ENCODE peak calls at places on chromosomes 7 and 10, in four cellular contexts. O is GM23248, Z is HCEC 1CT, B is fibroblast of the conjunctiva. D is an unnamed sample.

GRCh38 chr10:129853236-129853946 is 110.7 kb downstream of the EBF3 start:
- DNase-seq in O (peak), Z (no peak), B (no peak), D (no peak)

GRCh38 chr7:94055963-94056362 is 51.8 kb upstream of the BET1 start:
- DNase-seq in O (peak), Z (peak), B (no peak), D (no peak)

GRCh38 chr10:10489765-10490164 is 527.9 kb upstream of the CELF2 start:
- DNase-seq in O (peak), Z (peak), B (no peak), D (no peak)

GRCh38 chr7:11127112-11127785 is 153.6 kb downstream of the PHF14 start:
- DNase-seq in O (peak), Z (no peak), B (no peak), D (no peak)

GRCh38 chr7:32659853-32660252 is 164.6 kb downstream of the AVL9 start:
- DNase-seq in O (no peak), Z (no peak), B (no peak), D (no peak)

GRCh38 chr10:86536294-86536861 is 14.8 kb upstream of the WAPL start:
- DNase-seq in O (no peak), Z (no peak), B (no peak), D (no peak)

GRCh38 chr10:80660736-80661135 is 123.0 kb downstream of the SH2D4B start:
- DNase-seq in O (no peak), Z (no peak), B (no peak), D (no peak)

GRCh38 chr7:29970158-29970557 is 19.4 kb downstream of the SCRN1 start:
- DNase-seq in O (no peak), Z (peak), B (no peak), D (no peak)

GRCh38 chr10:113746188-113746950 is 5.1 kb upstream of the PLEKHS1 start:
- DNase-seq in O (peak), Z (no peak), B (no peak), D (no peak)

GRCh38 chr10:119812684-119813083 is 60.0 kb downstream of the MCMBP start:
- DNase-seq in O (no peak), Z (no peak), B (no peak), D (no peak)

GRCh38 chr7:19665399-19666008 is 43.3 kb downstream of the POLR1F start:
- DNase-seq in O (peak), Z (peak), B (peak), D (no peak)

GRCh38 chr7:15600298-15600697 is 38.5 kb upstream of the AGMO start:
- DNase-seq in O (no peak), Z (no peak), B (no peak), D (no peak)

GRCh38 chr10:132457328-132458070 is 60.5 kb downstream of the PWWP2B start:
- DNase-seq in O (no peak), Z (no peak), B (no peak), D (no peak)

GRCh38 chr7:30503273-30504212 is 1.1 kb downstream of the GGCT start:
- DNase-seq in O (peak), Z (no peak), B (no peak), D (no peak)

GRCh38 chr7:23520582-23520981 is 11.2 kb downstream of the TRA2A start:
- DNase-seq in O (no peak), Z (no peak), B (no peak), D (no peak)

GRCh38 chr7:74502216-74502891 is 48.6 kb downstream of the GTF2IRD1 start:
- DNase-seq in O (peak), Z (no peak), B (no peak), D (no peak)

GRCh38 chr10:37704566-37704965 is 152.8 kb downstream of the ZNF248 start:
- DNase-seq in O (no peak), Z (no peak), B (no peak), D (no peak)